ENCODE peak calls at places on chromosome 15, in ten cellular contexts. M is GM20000; L is naive thymus-derived CD8-positive, alpha-beta T cell; S is nephron progenitor cell; E is ovary; Z is stimulated activated CD8-positive, alpha-beta memory T cell treated with anti-CD3 and anti-CD28 coated beads, Interleukin-7, amount 100 ng/mL, for 48 hours; B is CD8-positive, alpha-beta T cell; V is effector CD4-positive, alpha-beta T cell; P is gastrocnemius medialis; F is endothelial cell. D is an unnamed sample.

GRCh38 chr15:87753539-87753938 is 503.0 kb downstream of the NTRK3 start:
- DNase-seq in S (no peak), B (no peak), P (no peak), L (no peak), E (no peak), Z (no peak), F (no peak), V (no peak), M (no peak), D (no peak)

GRCh38 chr15:39788108-39788507 is 5.5 kb upstream of the FSIP1 start:
- DNase-seq in V (no peak), M (peak), S (no peak), B (no peak), F (no peak), E (no peak), L (no peak), P (no peak), Z (peak), D (no peak)

GRCh38 chr15:81752149-81752942 is 293.5 kb downstream of the MEX3B start:
- DNase-seq in L (no peak), M (no peak), F (peak), S (no peak), Z (no peak), P (peak), V (no peak), E (no peak), B (no peak), D (peak)

GRCh38 chr15:75065851-75066509 is 42.6 kb downstream of the PPCDC start:
- DNase-seq in B (no peak), E (no peak), Z (no peak), M (no peak), P (no peak), F (no peak), L (no peak), V (no peak), S (no peak), D (peak)

GRCh38 chr15:60761505-60761845 is 282.5 kb upstream of the ICE2 start:
- DNase-seq in B (no peak), Z (no peak), M (no peak), F (no peak), P (no peak), E (no peak), V (no peak), S (no peak), L (no peak), D (no peak)

GRCh38 chr15:66927326-66928077 is 137.9 kb upstream of the SMAD3 start:
- DNase-seq in V (no peak), Z (no peak), P (no peak), F (no peak), M (no peak), E (no peak), S (no peak), L (no peak), B (no peak), D (no peak)

GRCh38 chr15:73382131-73382530 is 13.4 kb upstream of the HCN4 start:
- DNase-seq in P (no peak), M (no peak), Z (no peak), B (no peak), L (no peak), E (no peak), S (no peak), F (no peak), V (no peak), D (no peak)

GRCh38 chr15:57505949-57506391 is 85.7 kb upstream of the MYZAP start:
- DNase-seq in B (no peak), V (no peak), E (peak), S (no peak), L (no peak), M (no peak), P (no peak), Z (no peak), F (no peak), D (no peak)

GRCh38 chr15:29123171-29123570 is 146.5 kb downstream of the NSMCE3 start:
- DNase-seq in L (peak), Z (no peak), F (no peak), P (no peak), S (no peak), B (no peak), M (no peak), E (no peak), V (no peak), D (no peak)

D was measured in NCI-H2171.